ENCODE peak calls at places on chromosome 11, in nine cellular contexts. V, P, B, Y, R, Z, O, J and H are unnamed samples.

GRCh38 chr11:120998581-120998980 is 25.3 kb upstream of the TBCEL start:
- DNase-seq in Z (no peak), J (no peak), P (no peak), R (no peak), B (no peak), V (no peak), Y (no peak), O (no peak), H (no peak)

GRCh38 chr11:61923166-61924015 is 6.0 kb upstream of the RAB3IL1 start:
- DNase-seq in B (peak; percentile 83), R (peak; percentile 64), O (peak; percentile 97), V (peak; percentile 79), Y (no peak), Z (peak; percentile 63), J (peak; percentile 80), P (peak; percentile 93), H (peak; percentile 87)

GRCh38 chr11:36458129-36458918 is 51.7 kb downstream of the TRAF6 start:
- DNase-seq in Y (no peak), B (no peak), Z (no peak), R (no peak), P (no peak), V (no peak), O (no peak), J (no peak), H (no peak)

GRCh38 chr11:10982695-10983492 is 125.0 kb upstream of the ZBED5 start:
- DNase-seq in V (no peak), O (no peak), R (no peak), Y (peak; percentile 44), B (no peak), P (no peak), Z (no peak), J (no peak), H (no peak)

GRCh38 chr11:59572091-59572490 is 43.5 kb downstream of the OSBP start:
- DNase-seq in P (no peak), J (no peak), V (no peak), B (no peak), R (no peak), Y (no peak), O (no peak), Z (no peak), H (no peak)

GRCh38 chr11:77418981-77419592 is 54.8 kb downstream of the PAK1 start:
- DNase-seq in J (no peak), V (no peak), Z (no peak), P (no peak), R (no peak), B (no peak), O (no peak), Y (no peak), H (no peak)

GRCh38 chr11:75267171-75267970 is 26.8 kb downstream of the TPBGL start:
- DNase-seq in B (no peak), P (peak; percentile 52), Y (no peak), Z (no peak), V (no peak), J (no peak), O (peak; percentile 82), R (no peak), H (no peak)

GRCh38 chr11:66325140-66325754 is 8.4 kb upstream of the CD248 start:
- DNase-seq in Y (no peak), O (no peak), V (no peak), J (no peak), P (no peak), Z (no peak), R (no peak), B (no peak), H (no peak)

GRCh38 chr11:31237819-31238771 is 131.4 kb downstream of the DCDC1 start:
- DNase-seq in B (no peak), J (no peak), R (no peak), Z (no peak), V (no peak), O (no peak), Y (peak; percentile 18), P (no peak), H (no peak)

GRCh38 chr11:77086521-77087472 is 15.8 kb upstream of the OMP start:
- DNase-seq in B (no peak), J (peak; percentile 82), Z (no peak), P (peak; percentile 51), Y (no peak), R (peak; percentile 80), V (no peak), O (peak; percentile 82), H (peak; percentile 61)

GRCh38 chr11:17774232-17775034 is 39.9 kb downstream of the KCNC1 start:
- DNase-seq in P (peak; percentile 36), O (no peak), Z (no peak), Y (no peak), B (no peak), V (no peak), R (no peak), J (no peak), H (no peak)

GRCh38 chr11:11584446-11584810 is 37.4 kb downstream of the GALNT18 start:
- DNase-seq in O (no peak), Z (peak; percentile 97), J (no peak), B (no peak), R (no peak), V (no peak), P (no peak), Y (peak; percentile 80), H (no peak)

GRCh38 chr11:96339704-96340554 is 3.1 kb downstream of the MAML2 start:
- DNase-seq in O (no peak), J (no peak), B (no peak), Z (peak; percentile 59), V (no peak), R (no peak), Y (no peak), P (no peak), H (no peak)

GRCh38 chr11:71255323-71255722 is 2.9 kb upstream of the SHANK2 start:
- DNase-seq in V (no peak), R (peak; percentile 76), O (no peak), B (no peak), J (peak; percentile 88), P (no peak), Z (no peak), Y (no peak), H (no peak)

GRCh38 chr11:80320765-80321164 is 879.9 kb upstream of the TENM4 start:
- DNase-seq in O (no peak), B (no peak), Z (no peak), J (no peak), R (no peak), V (no peak), Y (no peak), P (no peak), H (no peak)

GRCh38 chr11:70891844-70892380 is 360.5 kb downstream of the SHANK2 start:
- DNase-seq in Y (no peak), V (no peak), J (no peak), P (no peak), B (no peak), R (no peak), Z (no peak), O (no peak), H (no peak)

DNA sequence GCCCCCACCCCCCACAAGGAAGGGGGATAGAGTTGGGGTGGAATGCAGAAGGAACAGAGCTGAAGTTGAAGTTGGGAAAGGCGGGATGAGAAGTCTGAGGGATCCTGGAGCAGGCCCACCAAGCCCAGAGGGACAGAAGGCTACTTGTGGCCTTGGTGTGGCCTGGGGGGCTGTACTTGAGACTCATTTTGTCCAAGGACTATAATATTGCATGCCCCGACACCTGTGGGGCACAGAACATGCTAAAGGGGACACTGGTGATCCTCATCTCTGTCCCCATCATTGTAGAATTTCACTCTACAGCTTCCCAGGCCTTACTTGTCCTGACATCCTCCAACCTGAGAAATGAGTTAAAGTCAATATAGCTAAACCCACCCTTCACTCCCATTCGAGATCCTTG is 1.3 kb downstream of the ESAM start:
- DNase-seq in Z (no peak), P (no peak), B (no peak), Y (no peak), R (no peak), J (no peak), O (no peak), V (no peak), H (no peak)
- H3K4me3 ChIP-seq in Z (no peak overlapping the region), P (peak overlapping the region; percentile 51), B (peak overlapping the region; percentile 54), Y (no peak overlapping the region), R (peak overlapping the region; percentile 78), J (no peak overlapping the region), O (no peak overlapping the region), V (peak overlapping the region; percentile 19), H (peak overlapping the region; percentile 90)

GRCh38 chr11:123977731-123978347 is at the start of gene OR10S1:
- DNase-seq in B (no peak), Y (no peak), V (no peak), P (no peak), O (no peak), Z (no peak), R (no peak), J (no peak), H (no peak)
- TF ChIP-seq CTCF in B (no peak), Y (no peak), V (no peak), P (no peak), O (no peak), Z (no peak), R (no peak), J (no peak), H (no peak)

DNA sequence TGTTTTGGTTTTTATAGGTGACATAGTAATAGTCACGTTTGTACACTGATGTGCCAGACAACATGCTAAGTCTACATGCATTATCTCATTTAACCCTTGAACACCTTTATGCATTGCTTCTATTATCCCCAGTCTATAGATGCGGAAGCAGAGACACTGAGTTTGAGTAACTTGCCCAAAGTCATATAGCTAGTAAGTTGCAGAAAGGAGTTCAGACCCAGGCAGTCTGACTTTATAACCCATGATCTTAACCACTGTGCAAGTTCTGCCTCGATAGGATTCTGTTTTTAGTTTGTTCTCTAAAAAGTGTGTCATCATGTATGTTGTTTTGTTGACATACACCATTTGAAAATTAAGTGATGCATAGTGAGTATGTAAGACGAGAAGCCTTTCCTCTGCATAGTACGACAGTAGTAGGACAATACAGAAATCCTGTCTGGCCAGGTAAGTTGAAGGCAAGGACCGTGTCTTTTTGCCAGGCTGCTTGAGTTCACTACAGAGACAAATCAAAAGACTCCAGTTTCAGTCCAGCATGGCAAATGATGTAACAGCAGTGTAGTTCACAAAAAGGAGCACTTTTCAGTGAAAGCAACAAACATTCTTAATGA is 3.3 kb downstream of the ZC3H12C start:
- DNase-seq in Z (no peak), Y (no peak), R (no peak), V (no peak), J (no peak), P (no peak), O (no peak), B (no peak), H (no peak)
- TF ChIP-seq POLR2A in Z (no peak), Y (no peak), R (no peak), V (no peak), J (no peak), P (no peak), O (no peak), B (no peak), H (no peak)

DNA sequence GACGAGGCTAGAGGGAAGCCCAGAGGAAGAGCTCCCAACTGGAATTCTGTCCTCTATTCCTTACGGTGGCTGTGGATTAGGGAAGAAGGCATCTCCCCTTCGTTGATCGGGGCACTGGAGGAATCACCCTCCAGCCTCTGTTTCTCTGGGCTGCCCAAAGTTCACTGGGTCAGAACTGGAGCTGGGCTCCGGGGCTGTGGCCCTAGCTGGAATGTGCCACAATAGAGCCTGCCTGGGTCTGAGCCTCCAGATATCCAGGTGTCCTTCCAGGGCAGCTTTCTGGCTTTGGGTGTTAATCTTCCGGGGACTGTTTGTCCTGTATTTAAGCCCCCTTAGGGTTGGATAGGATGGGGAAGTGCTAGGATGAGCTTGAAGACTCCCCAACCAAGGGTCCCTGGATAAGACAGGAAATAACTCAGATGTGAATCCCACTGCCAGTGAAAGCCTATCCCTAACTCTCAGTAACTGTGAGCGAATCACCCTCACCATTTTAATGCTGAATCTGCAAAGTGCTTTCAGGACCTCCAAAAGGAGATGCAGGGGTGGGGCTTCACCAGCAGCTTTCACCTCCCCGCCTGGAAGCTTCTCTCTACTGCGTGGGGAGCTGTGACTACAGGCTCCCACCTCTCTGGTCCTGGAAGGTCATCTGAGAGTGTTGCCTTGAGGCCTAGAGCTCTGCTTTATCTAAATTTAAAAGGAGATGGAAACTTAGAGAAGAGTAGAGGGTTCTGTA is 9.5 kb downstream of the YPEL4 start:
- DNase-seq in J (no peak), O (no peak), R (no peak), Z (no peak), B (no peak), P (no peak), V (no peak), Y (no peak), H (no peak)
- H3K4me3 ChIP-seq in J (no peak overlapping the region), O (no peak overlapping the region), R (peak overlapping the region; percentile 76), Z (peak overlapping the region; percentile 96), B (no peak overlapping the region), P (peak overlapping the region; percentile 66), V (no peak overlapping the region), Y (no peak overlapping the region), H (peak overlapping the region; percentile 97)